ENCODE peak calls at places on chromosomes 5 and 9, in six cellular contexts. N, F, O, S, D and B are unnamed samples.

GRCh38 chr5:54337523-54337922 is 27.1 kb upstream of the ARL15 start:
- DNase-seq in N (no peak), F (no peak), O (no peak), S (no peak), D (no peak), B (no peak)

GRCh38 chr9:125372441-125373226 is 111.0 kb downstream of the GAPVD1 start:
- DNase-seq in N (no peak), F (no peak), O (no peak), S (no peak), D (no peak), B (no peak)

GRCh38 chr9:103183569-103184191 is 188.5 kb downstream of the CYLC2 start:
- DNase-seq in N (no peak), F (no peak), O (no peak), S (no peak), D (no peak), B (no peak)

GRCh38 chr9:127742435-127743088 is 7.5 kb upstream of the TOR2A start:
- DNase-seq in N (peak), F (no peak), O (peak), S (peak), D (no peak), B (peak)

GRCh38 chr9:13088734-13089427 is 190.6 kb downstream of the MPDZ start:
- DNase-seq in N (no peak), F (no peak), O (peak), S (peak), D (peak), B (peak)

GRCh38 chr5:124599048-124599973 is 147.1 kb downstream of the ZNF608 start:
- DNase-seq in N (no peak), F (no peak), O (peak), S (peak), D (no peak), B (peak)

GRCh38 chr9:115657695-115658094 is 495.9 kb upstream of the PAPPA start:
- DNase-seq in N (no peak), F (no peak), O (no peak), S (no peak), D (no peak), B (no peak)

GRCh38 chr9:133574791-133575672 is 34.2 kb downstream of the FAM163B start:
- DNase-seq in N (no peak), F (no peak), O (no peak), S (no peak), D (no peak), B (no peak)

GRCh38 chr5:117161718-117162386 is 587.2 kb upstream of the SEMA6A start:
- DNase-seq in N (no peak), F (no peak), O (no peak), S (no peak), D (no peak), B (no peak)

GRCh38 chr5:10859393-10860195 is 98.6 kb upstream of the DAP start:
- DNase-seq in N (no peak), F (no peak), O (no peak), S (no peak), D (no peak), B (no peak)

GRCh38 chr9:133592731-133593409 is 16.3 kb downstream of the FAM163B start:
- DNase-seq in N (no peak), F (no peak), O (peak), S (no peak), D (no peak), B (no peak)

GRCh38 chr5:30000231-30000630 is 1193.3 kb upstream of the CDH6 start:
- DNase-seq in N (no peak), F (no peak), O (no peak), S (no peak), D (no peak), B (no peak)

GRCh38 chr5:176899296-176899891 is at the start of gene HK3:
- DNase-seq in N (no peak), F (no peak), O (no peak), S (no peak), D (no peak), B (no peak)

GRCh38 chr9:123225995-123226394 is 42.4 kb downstream of the STRBP start:
- DNase-seq in N (no peak), F (no peak), O (no peak), S (peak), D (no peak), B (peak)

GRCh38 chr5:132266836-132267160 is 9.3 kb downstream of the PDLIM4 start:
- DNase-seq in N (no peak), F (no peak), O (no peak), S (no peak), D (no peak), B (no peak)

GRCh38 chr9:122468735-122469134 is 9.0 kb downstream of the OR1J1 start:
- DNase-seq in N (no peak), F (no peak), O (peak), S (peak), D (no peak), B (peak)

GRCh38 chr5:9714187-9714586 is 84.0 kb upstream of the TAS2R1 start:
- DNase-seq in N (no peak), F (no peak), O (no peak), S (peak), D (no peak), B (peak)

GRCh38 chr5:122313941-122314340 is 1.9 kb downstream of the SNCAIP start:
- DNase-seq in N (no peak), F (no peak), O (no peak), S (no peak), D (no peak), B (no peak)

GRCh38 chr5:137352095-137352494 is 147.0 kb downstream of the SPOCK1 start:
- DNase-seq in N (no peak), F (no peak), O (no peak), S (no peak), D (no peak), B (no peak)

GRCh38 chr9:136585531-136586120 is 39.8 kb upstream of the NOTCH1 start:
- DNase-seq in N (no peak), F (no peak), O (no peak), S (no peak), D (no peak), B (no peak)

GRCh38 chr5:148539851-148540250 is 114.5 kb downstream of the HTR4 start:
- DNase-seq in N (no peak), F (no peak), O (no peak), S (no peak), D (no peak), B (no peak)

GRCh38 chr9:84969084-84969483 is 299.6 kb downstream of the NTRK2 start:
- DNase-seq in N (no peak), F (no peak), O (no peak), S (no peak), D (no peak), B (no peak)

GRCh38 chr9:125268394-125269013 is 6.9 kb downstream of the GAPVD1 start:
- DNase-seq in N (no peak), F (no peak), O (no peak), S (no peak), D (no peak), B (no peak)

GRCh38 chr5:135435467-135436330 is 11.4 kb downstream of the DCANP1 start:
- DNase-seq in N (no peak), F (no peak), O (no peak), S (no peak), D (no peak), B (no peak)

GRCh38 chr5:78600656-78601452 is 47.7 kb downstream of the LHFPL2 start:
- DNase-seq in N (no peak), F (no peak), O (no peak), S (peak), D (no peak), B (peak)

GRCh38 chr9:75142208-75142607 is 53.9 kb downstream of the OSTF1 start:
- DNase-seq in N (no peak), F (no peak), O (no peak), S (no peak), D (no peak), B (no peak)

GRCh38 chr9:89477395-89477794 is 20.5 kb downstream of the SEMA4D start:
- DNase-seq in N (no peak), F (peak), O (no peak), S (no peak), D (no peak), B (no peak)
- H3K4me3 ChIP-seq in N (no peak), F (peak), O (no peak), S (no peak), D (no peak), B (no peak)

GRCh38 chr5:74850016-74850415 is 16.2 kb downstream of the FAM169A start:
- DNase-seq in N (no peak), F (no peak), O (no peak), S (no peak), D (no peak), B (no peak)

GRCh38 chr5:74853256-74853655 is 12.9 kb downstream of the FAM169A start:
- DNase-seq in N (no peak), F (no peak), O (no peak), S (no peak), D (no peak), B (no peak)

GRCh38 chr5:74851026-74851425 is 15.2 kb downstream of the FAM169A start:
- DNase-seq in N (no peak), F (no peak), O (no peak), S (no peak), D (no peak), B (no peak)

GRCh38 chr5:74848553-74849025 is 17.6 kb downstream of the FAM169A start:
- DNase-seq in N (no peak), F (no peak), O (no peak), S (no peak), D (no peak), B (no peak)

DNA sequence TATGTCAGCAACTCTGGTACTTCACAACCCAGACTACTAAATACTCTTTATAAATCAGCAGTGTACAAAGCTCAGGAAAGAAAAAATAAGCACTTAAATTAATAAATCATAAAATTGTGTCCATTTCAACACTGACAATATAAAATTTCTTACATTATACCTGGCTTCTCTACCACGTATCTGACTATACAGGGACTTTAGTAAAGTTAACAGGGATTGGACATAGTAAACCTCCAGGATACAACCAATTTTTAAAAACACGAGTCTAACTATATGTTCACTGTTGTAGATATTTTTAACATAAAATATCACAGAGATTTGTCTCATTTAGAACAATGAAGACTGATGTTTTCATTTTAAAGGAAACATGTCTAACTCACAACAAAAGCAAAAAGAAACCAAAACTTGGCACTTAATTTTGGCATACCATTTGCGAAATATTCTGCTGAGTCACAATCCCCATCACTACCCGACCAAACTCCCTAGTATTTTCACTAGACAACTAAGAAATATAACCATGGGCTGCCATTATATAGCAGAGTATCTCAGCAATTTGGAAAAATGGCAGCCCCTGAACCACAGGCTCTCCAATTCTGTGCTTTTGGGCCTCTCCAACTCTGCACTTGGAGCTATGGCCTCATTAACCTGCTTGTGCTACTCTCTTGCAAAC is 14.4 kb downstream of the FAM169A start:
- DNase-seq in N (no peak), F (no peak), O (peak), S (peak), D (no peak), B (peak)
- H3K4me3 ChIP-seq in N (no peak), F (no peak), O (no peak), S (peak), D (no peak), B (peak)

GRCh38 chr5:151903243-151903653 is 21.4 kb downstream of the GLRA1 start:
- DNase-seq in N (no peak), F (no peak), O (no peak), S (no peak), D (no peak), B (no peak)
- H3K4me3 ChIP-seq in N (no peak), F (no peak), O (no peak), S (no peak), D (no peak), B (no peak)

DNA sequence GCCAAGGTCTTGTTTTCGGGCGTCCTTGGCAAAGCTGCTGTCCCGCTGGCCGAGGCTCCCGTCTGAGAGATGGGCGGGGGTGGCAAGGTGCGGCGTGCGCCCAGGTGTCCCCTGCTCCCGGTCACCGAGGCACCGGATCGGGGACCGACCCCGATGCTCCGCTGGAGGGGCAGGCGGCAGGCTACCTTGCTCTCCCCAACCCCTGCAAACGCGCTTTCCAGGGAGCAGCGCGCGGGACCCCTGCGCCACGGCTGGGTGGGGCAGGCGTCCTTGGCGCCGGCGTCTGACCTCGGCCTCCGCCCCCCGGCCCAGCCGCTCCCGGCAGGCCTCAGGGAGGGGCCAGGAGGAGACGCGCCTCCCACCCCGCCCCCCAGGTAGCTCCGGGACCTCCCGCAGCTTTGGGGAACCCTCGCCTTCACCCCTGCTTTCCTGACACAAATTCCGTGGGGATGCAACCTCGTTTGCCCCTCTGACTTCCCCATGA is 551 bp downstream of the N4BP3 start:
- DNase-seq in N (no peak), F (no peak), O (no peak), S (no peak), D (no peak), B (no peak)
- H3K4me3 ChIP-seq in N (peak), F (peak), O (peak), S (peak), D (peak), B (peak)

GRCh38 chr5:59099995-59100345 is 517.1 kb downstream of the RAB3C start:
- DNase-seq in N (no peak), F (no peak), O (no peak), S (no peak), D (no peak), B (no peak)
- H3K4me3 ChIP-seq in N (no peak), F (no peak), O (no peak), S (no peak), D (no peak), B (no peak)

GRCh38 chr9:87137718-87138117 is 190.4 kb upstream of the GAS1 start:
- DNase-seq in N (no peak), F (no peak), O (no peak), S (no peak), D (no peak), B (no peak)
- H3K4me3 ChIP-seq in N (no peak), F (no peak), O (no peak), S (no peak), D (no peak), B (no peak)